ENCODE peak calls at places on chromosomes 11 and 22, in seven cellular contexts. Z is dorsolateral prefrontal cortex, V is RWPE1, O is AG10803, J is endothelial cell, C is K562, H is A549. D is an unnamed sample.

GRCh38 chr11:95790933-95791247 is 592 bp downstream of the CEP57 start:
- DNase-seq in Z (no peak), V (peak), O (peak), J (peak), C (peak), H (peak), D (peak)

GRCh38 chr11:128214263-128214662 is 373.1 kb downstream of the ETS1 start:
- DNase-seq in Z (no peak), V (no peak), O (no peak), J (no peak), C (no peak), H (no peak), D (no peak)

GRCh38 chr22:28769394-28770085 is 3.0 kb upstream of the CCDC117 start:
- DNase-seq in Z (no peak), V (no peak), O (no peak), J (no peak), C (no peak), H (no peak), D (no peak)

GRCh38 chr22:41815716-41816115 is 15.2 kb downstream of the CCDC134 start:
- DNase-seq in Z (no peak), V (no peak), O (no peak), J (no peak), C (no peak), H (no peak), D (no peak)

GRCh38 chr11:18313985-18314763 is 7.8 kb downstream of the HPS5 start:
- DNase-seq in Z (no peak), V (no peak), O (peak), J (no peak), C (no peak), H (no peak), D (peak)

GRCh38 chr11:47259178-47259977 is 1.6 kb downstream of the NR1H3 start:
- DNase-seq in Z (no peak), V (no peak), O (peak), J (peak), C (no peak), H (peak), D (peak)

GRCh38 chr22:39703890-39704658 is 133.5 kb downstream of the CACNA1I start:
- DNase-seq in Z (no peak), V (no peak), O (no peak), J (no peak), C (no peak), H (no peak), D (no peak)

GRCh38 chr22:26276530-26277200 is 107.4 kb downstream of the SEZ6L start:
- DNase-seq in Z (no peak), V (no peak), O (no peak), J (no peak), C (no peak), H (no peak), D (no peak)

DNA sequence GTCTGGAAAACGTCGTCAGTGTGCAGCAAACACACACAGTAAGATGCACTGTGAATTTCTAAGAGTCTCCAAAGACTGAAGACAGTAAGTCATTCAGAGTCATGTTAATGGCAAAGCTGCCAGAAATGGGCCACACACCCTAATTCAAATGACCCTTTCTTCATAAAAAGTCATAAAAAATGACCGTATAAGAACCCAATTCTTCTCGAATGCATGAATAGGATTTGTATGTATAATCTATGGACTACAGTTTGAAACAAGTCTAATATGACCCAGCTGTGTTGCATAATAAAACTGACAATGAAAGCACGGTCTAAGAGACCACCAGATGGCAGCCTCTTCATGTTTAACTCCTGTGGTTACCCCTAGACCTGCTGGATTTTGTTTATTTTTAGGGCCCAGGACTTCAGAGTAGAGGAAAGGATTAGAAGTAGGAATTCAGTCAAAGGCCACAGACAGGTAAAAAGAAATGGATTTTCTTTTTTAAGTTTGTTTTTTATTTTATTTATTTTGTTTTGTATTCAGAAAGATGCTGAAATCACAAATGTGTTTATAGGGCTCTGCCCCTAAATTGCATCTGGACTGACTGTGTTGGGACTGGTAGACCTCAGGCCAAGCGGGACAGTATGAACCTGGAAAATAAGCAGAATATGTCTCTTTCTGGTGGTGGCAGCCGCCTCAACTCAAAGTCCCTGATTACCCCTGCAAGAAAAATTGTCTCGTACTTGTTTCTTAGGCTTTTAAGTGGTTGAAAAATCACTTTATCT is 32.1 kb upstream of the SLC5A12 start:
- DNase-seq in Z (no peak), V (peak), O (peak), J (peak), C (no peak), H (peak), D (peak)
- TF ChIP-seq CTCF in Z (peak), V (peak), O (peak), J (peak), C (peak), H (peak), D (peak)

GRCh38 chr11:78138281-78138680 is 1.1 kb downstream of the ALG8 start:
- DNase-seq in Z (no peak), V (peak), O (no peak), J (no peak), C (no peak), H (no peak), D (no peak)

GRCh38 chr11:78140392-78141077 is 1.1 kb upstream of the ALG8 start:
- DNase-seq in Z (no peak), V (no peak), O (no peak), J (no peak), C (peak), H (no peak), D (no peak)

GRCh38 chr11:78139422-78140391 is at the start of gene ALG8:
- DNase-seq in Z (peak), V (peak), O (peak), J (peak), C (peak), H (peak), D (peak)

GRCh38 chr11:78138694-78139421 is 568 bp downstream of the ALG8 start:
- DNase-seq in Z (no peak), V (peak), O (no peak), J (peak), C (peak), H (peak), D (peak)
- TF ChIP-seq CTCF in Z (no peak), V (no peak), O (peak), J (no peak), C (peak), H (no peak), D (no peak)

GRCh38 chr11:38594881-38595280 is 1996.8 kb upstream of the RAG2 start:
- DNase-seq in Z (no peak), V (no peak), O (no peak), J (no peak), C (peak), H (no peak), D (no peak)

GRCh38 chr11:38593649-38594048 is 1995.6 kb upstream of the RAG2 start:
- DNase-seq in Z (no peak), V (peak), O (no peak), J (no peak), C (no peak), H (no peak), D (peak)

GRCh38 chr11:38598413-38598812 is 2000.4 kb upstream of the RAG2 start:
- DNase-seq in Z (no peak), V (no peak), O (no peak), J (peak), C (no peak), H (no peak), D (no peak)
- TF ChIP-seq CTCF in Z (no peak), V (no peak), O (no peak), J (no peak), C (no peak), H (no peak), D (no peak)

DNA sequence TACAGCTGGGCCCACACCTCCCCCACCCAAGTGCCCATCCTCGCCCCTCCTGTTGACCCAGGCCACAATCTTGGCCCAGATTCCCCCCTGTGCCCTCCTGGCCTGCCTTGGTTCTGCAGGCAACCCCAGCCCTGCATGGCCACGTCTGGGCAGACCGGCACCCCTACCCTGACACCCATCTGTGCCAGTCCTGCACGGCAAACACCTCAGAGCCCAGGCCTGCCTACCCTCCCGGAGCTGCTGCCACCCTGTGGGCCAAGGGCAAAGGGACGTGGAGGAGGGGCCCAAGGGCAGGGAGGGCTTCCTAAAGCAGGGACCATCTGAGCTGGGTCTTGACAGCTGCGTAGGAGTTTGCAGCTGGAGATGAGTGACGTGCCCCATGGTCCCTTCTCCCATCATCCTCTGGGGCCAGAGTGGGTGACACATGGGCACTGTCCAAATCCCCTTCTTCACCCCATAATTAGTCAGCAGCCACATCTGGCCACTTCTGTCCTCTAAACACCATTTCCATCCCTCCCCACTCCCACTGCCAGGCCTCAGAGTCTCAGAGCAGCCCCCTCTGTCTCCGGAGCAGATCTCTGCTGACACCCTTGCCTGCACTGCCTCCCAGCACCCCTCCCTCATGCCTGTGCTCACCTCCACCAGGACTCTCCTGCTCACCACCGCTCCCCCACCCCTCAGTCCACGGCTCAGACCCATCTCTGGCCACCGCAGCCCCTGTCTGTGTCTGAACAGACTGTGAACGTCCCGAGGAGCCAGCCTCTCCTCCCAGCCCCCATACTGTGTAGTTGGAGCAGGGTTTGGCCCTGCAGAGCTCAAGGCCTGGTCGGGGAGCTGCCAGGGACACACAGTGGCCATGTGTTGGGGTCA is 35.6 kb upstream of the PPARA start:
- DNase-seq in Z (no peak), V (no peak), O (no peak), J (no peak), C (no peak), H (no peak), D (no peak)
- TF ChIP-seq CTCF in Z (no peak), V (peak), O (no peak), J (no peak), C (no peak), H (no peak), D (no peak)

GRCh38 chr11:12110201-12110713 is at the start of gene MICAL2:
- DNase-seq in Z (peak), V (peak), O (peak), J (peak), C (peak), H (peak), D (peak)
- TF ChIP-seq CTCF in Z (no peak), V (no peak), O (no peak), J (no peak), C (no peak), H (no peak), D (no peak)

GRCh38 chr22:48941903-48942625 is 885.6 kb downstream of the BRD1 start:
- DNase-seq in Z (no peak), V (no peak), O (no peak), J (no peak), C (no peak), H (no peak), D (no peak)

GRCh38 chr22:48944756-48945620 is 882.7 kb downstream of the BRD1 start:
- DNase-seq in Z (no peak), V (no peak), O (no peak), J (no peak), C (no peak), H (no peak), D (no peak)

GRCh38 chr22:48942698-48943566 is 884.7 kb downstream of the BRD1 start:
- DNase-seq in Z (no peak), V (no peak), O (no peak), J (no peak), C (no peak), H (no peak), D (no peak)

GRCh38 chr22:48944433-48944755 is 883.3 kb downstream of the BRD1 start:
- DNase-seq in Z (no peak), V (no peak), O (no peak), J (no peak), C (no peak), H (no peak), D (no peak)

GRCh38 chr22:48943567-48944432 is 883.9 kb downstream of the BRD1 start:
- DNase-seq in Z (peak), V (no peak), O (peak), J (peak), C (peak), H (peak), D (no peak)
- TF ChIP-seq CTCF in Z (peak), V (no peak), O (peak), J (peak), C (peak), H (peak), D (no peak)

GRCh38 chr11:119117004-119117706 is 4.2 kb upstream of the HINFP start:
- DNase-seq in Z (no peak), V (no peak), O (no peak), J (no peak), C (no peak), H (no peak), D (no peak)

GRCh38 chr11:119118227-119118626 is 3.2 kb upstream of the HINFP start:
- DNase-seq in Z (no peak), V (no peak), O (no peak), J (no peak), C (no peak), H (no peak), D (no peak)

GRCh38 chr11:119121811-119122124 is 388 bp downstream of the HINFP start:
- DNase-seq in Z (no peak), V (no peak), O (no peak), J (no peak), C (no peak), H (no peak), D (no peak)

GRCh38 chr11:119120639-119121007 is 757 bp upstream of the HINFP start:
- DNase-seq in Z (no peak), V (no peak), O (peak), J (no peak), C (no peak), H (no peak), D (no peak)

GRCh38 chr11:119121008-119121810 is at the start of gene HINFP:
- DNase-seq in Z (peak), V (peak), O (peak), J (peak), C (peak), H (peak), D (peak)
- TF ChIP-seq CTCF in Z (peak), V (no peak), O (no peak), J (no peak), C (no peak), H (no peak), D (no peak)

GRCh38 chr11:19803506-19803998 is 90.9 kb downstream of the NAV2 start:
- DNase-seq in Z (no peak), V (no peak), O (no peak), J (no peak), C (no peak), H (no peak), D (no peak)

GRCh38 chr11:19802773-19803293 is 90.2 kb downstream of the NAV2 start:
- DNase-seq in Z (no peak), V (no peak), O (no peak), J (no peak), C (no peak), H (no peak), D (no peak)

GRCh38 chr11:19800714-19801519 is 88.3 kb downstream of the NAV2 start:
- DNase-seq in Z (no peak), V (no peak), O (peak), J (no peak), C (no peak), H (no peak), D (peak)

GRCh38 chr11:19795082-19795481 is 82.4 kb downstream of the NAV2 start:
- DNase-seq in Z (no peak), V (no peak), O (no peak), J (no peak), C (no peak), H (no peak), D (no peak)

DNA sequence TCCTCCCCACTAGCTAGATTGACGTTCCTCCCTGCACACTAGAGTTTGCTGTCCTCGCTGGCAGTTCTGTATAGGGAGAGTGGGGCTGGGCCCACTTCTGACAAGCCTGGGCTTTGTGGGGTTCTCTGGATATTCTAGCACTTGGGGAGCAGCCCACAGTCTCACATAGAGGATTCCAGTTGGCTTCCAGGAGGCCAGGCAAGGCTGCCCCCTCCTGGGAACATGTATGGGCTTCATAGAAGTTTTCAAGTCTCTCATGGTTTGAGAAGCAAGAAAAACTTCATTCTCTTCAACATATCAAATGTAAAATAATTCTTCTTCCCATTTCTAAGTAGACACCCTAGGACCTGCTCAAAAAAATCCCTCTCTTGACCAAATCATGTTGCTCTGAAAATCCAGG is 87.5 kb downstream of the NAV2 start:
- DNase-seq in Z (no peak), V (no peak), O (no peak), J (peak), C (no peak), H (no peak), D (peak)
- TF ChIP-seq CTCF in Z (peak), V (no peak), O (peak), J (no peak), C (peak), H (peak), D (no peak)